ENCODE peak calls at places on chromosomes 3 and 15, in five cellular contexts. U is body of pancreas, B is amniotic stem cell, Y is stomach, O is iPS-NIHi11. E is an unnamed sample.
A peak's percentile ranks its signal among the peaks of the same experiment; 100 is the strongest.

GRCh38 chr3:170330366-170330765 is 27.1 kb upstream of the SKIL start:
- DNase-seq in U (no peak), B (peak; percentile 31), Y (peak; percentile 61), O (no peak), E (no peak)

GRCh38 chr3:118850687-118851086 is 184.0 kb downstream of the IGSF11 start:
- DNase-seq in U (no peak), B (no peak), Y (no peak), O (no peak), E (no peak)

GRCh38 chr3:138331143-138331894 is 1.7 kb upstream of the NME9 start:
- DNase-seq in U (no peak), B (no peak), Y (no peak), O (no peak), E (no peak)

GRCh38 chr3:177934001-177934891 is 602.0 kb upstream of the KCNMB2 start:
- DNase-seq in U (no peak), B (no peak), Y (no peak), O (no peak), E (peak; percentile 10)

GRCh38 chr3:101829066-101829830 is 20.1 kb upstream of the NFKBIZ start:
- DNase-seq in U (peak; percentile 48), B (no peak), Y (peak; percentile 42), O (no peak), E (no peak)

GRCh38 chr15:98650871-98651481 is 2.6 kb downstream of the IGF1R start:
- DNase-seq in U (peak; percentile 37), B (no peak), Y (peak; percentile 49), O (no peak), E (no peak)

GRCh38 chr3:195609229-195609628 is 25.5 kb upstream of the APOD start:
- DNase-seq in U (no peak), B (no peak), Y (peak; percentile 1), O (no peak), E (no peak)

GRCh38 chr3:39166134-39166710 is 12.8 kb upstream of the CSRNP1 start:
- DNase-seq in U (no peak), B (peak; percentile 68), Y (no peak), O (no peak), E (no peak)

GRCh38 chr3:52202384-52203077 is 4.6 kb downstream of the ALAS1 start:
- DNase-seq in U (no peak), B (no peak), Y (no peak), O (no peak), E (no peak)

GRCh38 chr3:194556086-194557056 is 69.6 kb upstream of the ATP13A3 start:
- DNase-seq in U (no peak), B (no peak), Y (no peak), O (no peak), E (no peak)

GRCh38 chr3:43217633-43218032 is 68.7 kb upstream of the SNRK start:
- DNase-seq in U (no peak), B (peak; percentile 28), Y (no peak), O (no peak), E (no peak)

GRCh38 chr3:15989419-15989818 is 185.1 kb upstream of the GALNT15 start:
- DNase-seq in U (no peak), B (no peak), Y (no peak), O (no peak), E (no peak)

GRCh38 chr3:152554980-152555379 is 280.0 kb upstream of the P2RY1 start:
- DNase-seq in U (no peak), B (no peak), Y (no peak), O (no peak), E (no peak)

GRCh38 chr3:42101048-42101447 is 9.9 kb downstream of the TRAK1 start:
- DNase-seq in U (no peak), B (no peak), Y (no peak), O (no peak), E (peak; percentile 32)

GRCh38 chr3:62500556-62501294 is 127.4 kb upstream of the FEZF2 start:
- DNase-seq in U (no peak), B (no peak), Y (no peak), O (peak; percentile 41), E (no peak)

GRCh38 chr3:115658032-115658336 is 34.7 kb downstream of the GAP43 start:
- DNase-seq in U (no peak), B (no peak), Y (no peak), O (no peak), E (no peak)

GRCh38 chr3:113769551-113769950 is 22.7 kb downstream of the ATP6V1A start:
- DNase-seq in U (no peak), B (peak; percentile 22), Y (no peak), O (peak; percentile 23), E (no peak)

GRCh38 chr15:45276851-45277250 is 24.8 kb downstream of the SLC28A2 start:
- DNase-seq in U (no peak), B (peak; percentile 4), Y (no peak), O (peak; percentile 22), E (no peak)

GRCh38 chr3:168061332-168061996 is 34.3 kb downstream of the GOLIM4 start:
- DNase-seq in U (no peak), B (no peak), Y (no peak), O (no peak), E (no peak)

GRCh38 chr3:140053794-140054193 is 118.8 kb downstream of the CLSTN2 start:
- DNase-seq in U (no peak), B (no peak), Y (no peak), O (no peak), E (no peak)

GRCh38 chr3:87595798-87596197 is 319.4 kb upstream of the POU1F1 start:
- DNase-seq in U (no peak), B (no peak), Y (no peak), O (no peak), E (no peak)

GRCh38 chr15:49085696-49086459 is 39.6 kb upstream of the SECISBP2L start:
- DNase-seq in U (no peak), B (no peak), Y (no peak), O (no peak), E (no peak)

GRCh38 chr3:139113766-139114165 is 69.1 kb upstream of the PRR23C start:
- DNase-seq in U (no peak), B (no peak), Y (no peak), O (no peak), E (no peak)

GRCh38 chr3:49707113-49707480 is 12.4 kb downstream of the AMIGO3 start:
- DNase-seq in U (no peak), B (no peak), Y (no peak), O (no peak), E (no peak)

GRCh38 chr3:179860275-179861107 is 176.2 kb downstream of the PEX5L start:
- DNase-seq in U (no peak), B (no peak), Y (no peak), O (no peak), E (no peak)